ENCODE peak calls at places on chromosomes 4 and X, in six cellular contexts. O is body of pancreas, Q is astrocyte, M is ovary, E is left ventricle myocardium inferior, I is SK-N-SH. H is an unnamed sample. For H3K4me1, the result is how much of the 10 kb centered on the place peaks cover.

GRCh38 chrX:20727447-20727846 is 460.7 kb upstream of the RPS6KA3 start:
- DNase-seq in O (no peak), Q (no peak), M (no peak), E (no peak), I (no peak), H (no peak)

GRCh38 chr4:14879643-14880042 is 122.6 kb upstream of the CPEB2 start:
- DNase-seq in O (no peak), Q (no peak), M (no peak), E (no peak), I (no peak), H (no peak)

GRCh38 chr4:176794151-176794550 is 1.4 kb upstream of the VEGFC start:
- DNase-seq in O (no peak), Q (peak), M (no peak), E (no peak), I (no peak), H (no peak)

GRCh38 chrX:21373001-21373400 is 1.2 kb upstream of the CNKSR2 start:
- DNase-seq in O (no peak), Q (no peak), M (no peak), E (no peak), I (no peak), H (no peak)

GRCh38 chr4:112075129-112075753 is 70.0 kb upstream of the FAM241A start:
- DNase-seq in O (peak), Q (peak), M (no peak), E (no peak), I (peak), H (peak)

GRCh38 chr4:189773909-189774308 is 166.8 kb upstream of the FRG1 start:
- DNase-seq in O (no peak), Q (peak), M (no peak), E (no peak), I (no peak), H (no peak)

GRCh38 chr4:140755811-140756291 is 334 bp downstream of the TBC1D9 start:
- DNase-seq in O (peak), Q (peak), M (peak), E (peak), I (peak), H (peak)

GRCh38 chr4:17578482-17578891 is 1.5 kb downstream of the LAP3 start:
- DNase-seq in O (no peak), Q (no peak), M (no peak), E (no peak), I (no peak), H (no peak)

GRCh38 chr4:52376107-52376704 is 282.9 kb downstream of the USP46 start:
- DNase-seq in O (no peak), Q (peak), M (no peak), E (no peak), I (peak), H (peak)

GRCh38 chrX:99719140-99719539 is 690.9 kb downstream of the PCDH19 start:
- DNase-seq in O (no peak), Q (no peak), M (no peak), E (no peak), I (no peak), H (no peak)

GRCh38 chrX:83186632-83187031 is 321.5 kb upstream of the POU3F4 start:
- DNase-seq in O (no peak), Q (no peak), M (no peak), E (no peak), I (no peak), H (no peak)

GRCh38 chr4:76235915-76236314 is 15.6 kb upstream of the FAM47E start:
- DNase-seq in O (peak), Q (no peak), M (no peak), E (no peak), I (no peak), H (no peak)

GRCh38 chr4:149465941-149466340 is 349.7 kb downstream of the IQCM start:
- DNase-seq in O (no peak), Q (peak), M (no peak), E (no peak), I (no peak), H (no peak)

GRCh38 chrX:148049441-148049840 is 68.3 kb downstream of the FMR1NB start:
- DNase-seq in O (no peak), Q (peak), M (no peak), E (no peak), I (peak), H (peak)

GRCh38 chr4:33626242-33626641 is 2618.1 kb downstream of the ARAP2 start:
- DNase-seq in O (no peak), Q (no peak), M (no peak), E (no peak), I (no peak), H (no peak)

GRCh38 chrX:70336767-70337166 is 46.9 kb downstream of the KIF4A start:
- DNase-seq in O (no peak), Q (no peak), M (no peak), E (no peak), I (no peak), H (no peak)

GRCh38 chr4:37892641-37893040 is 1.8 kb downstream of the TBC1D1 start:
- DNase-seq in O (no peak), Q (no peak), M (no peak), E (no peak), I (no peak), H (no peak)

GRCh38 chrX:72016881-72017783 is 106.5 kb downstream of the NHSL2 start:
- DNase-seq in O (no peak), Q (no peak), M (no peak), E (no peak), I (no peak), H (no peak)

GRCh38 chr4:108512615-108513505 is 107.5 kb upstream of the RPL34 start:
- DNase-seq in O (peak), Q (peak), M (peak), E (peak), I (peak), H (peak)

GRCh38 chrX:69027181-69028005 is 137.9 kb downstream of the PJA1 start:
- DNase-seq in O (no peak), Q (peak), M (no peak), E (no peak), I (no peak), H (no peak)

GRCh38 chr4:110265001-110265400 is 66.6 kb upstream of the ELOVL6 start:
- DNase-seq in O (no peak), Q (no peak), M (no peak), E (no peak), I (no peak), H (no peak)

GRCh38 chr4:5045099-5045498 is 6.2 kb upstream of the STK32B start:
- DNase-seq in O (no peak), Q (no peak), M (no peak), E (no peak), I (no peak), H (no peak)

GRCh38 chrX:132216806-132217202 is 2.4 kb downstream of the RAP2C start:
- DNase-seq in O (no peak), Q (peak), M (no peak), E (no peak), I (no peak), H (peak)

GRCh38 chr4:163587867-163588266 is 93.4 kb downstream of the TMA16 start:
- DNase-seq in O (no peak), Q (no peak), M (no peak), E (no peak), I (peak), H (no peak)

GRCh38 chrX:119391279-119391678 is 7.9 kb upstream of the SLC25A43 start:
- DNase-seq in O (peak), Q (no peak), M (no peak), E (no peak), I (peak), H (peak)

GRCh38 chrX:70322784-70323183 is 32.9 kb downstream of the KIF4A start:
- DNase-seq in O (no peak), Q (no peak), M (no peak), E (no peak), I (no peak), H (no peak)

GRCh38 chr4:16196482-16197393 is 29.5 kb downstream of the TAPT1 start:
- DNase-seq in O (no peak), Q (peak), M (no peak), E (no peak), I (no peak), H (peak)

GRCh38 chrX:153662266-153662665 is 11.3 kb downstream of the PNCK start:
- DNase-seq in O (peak), Q (no peak), M (peak), E (peak), I (peak), H (peak)

GRCh38 chr4:124903995-124904722 is 191.6 kb upstream of the ANKRD50 start:
- DNase-seq in O (peak), Q (peak), M (peak), E (peak), I (no peak), H (peak)

GRCh38 chr4:176579233-176579632 is 213.5 kb downstream of the VEGFC start:
- DNase-seq in O (no peak), Q (no peak), M (no peak), E (no peak), I (no peak), H (no peak)

GRCh38 chr4:104451573-104451972 is 43.1 kb downstream of the CXXC4 start:
- DNase-seq in O (peak), Q (peak), M (no peak), E (no peak), I (peak), H (no peak)

GRCh38 chr4:1756079-1756478 is 34.8 kb downstream of the TACC3 start:
- DNase-seq in O (no peak), Q (no peak), M (no peak), E (no peak), I (peak), H (no peak)

GRCh38 chr4:141636771-141637460 is 533 bp downstream of the IL15 start:
- DNase-seq in O (peak), Q (peak), M (peak), E (peak), I (peak), H (no peak)

GRCh38 chr4:139453041-139453370 is 915 bp upstream of the RAB33B start:
- DNase-seq in O (peak), Q (peak), M (no peak), E (no peak), I (no peak), H (peak)

GRCh38 chr4:139453371-139454110 is 380 bp upstream of the RAB33B start:
- DNase-seq in O (peak), Q (peak), M (peak), E (peak), I (peak), H (peak)

GRCh38 chr4:139455187-139455586 is 1.3 kb downstream of the RAB33B start:
- DNase-seq in O (no peak), Q (no peak), M (no peak), E (no peak), I (no peak), H (no peak)

GRCh38 chr4:139454646-139455045 is 725 bp downstream of the RAB33B start:
- DNase-seq in O (no peak), Q (no peak), M (no peak), E (no peak), I (no peak), H (no peak)

DNA sequence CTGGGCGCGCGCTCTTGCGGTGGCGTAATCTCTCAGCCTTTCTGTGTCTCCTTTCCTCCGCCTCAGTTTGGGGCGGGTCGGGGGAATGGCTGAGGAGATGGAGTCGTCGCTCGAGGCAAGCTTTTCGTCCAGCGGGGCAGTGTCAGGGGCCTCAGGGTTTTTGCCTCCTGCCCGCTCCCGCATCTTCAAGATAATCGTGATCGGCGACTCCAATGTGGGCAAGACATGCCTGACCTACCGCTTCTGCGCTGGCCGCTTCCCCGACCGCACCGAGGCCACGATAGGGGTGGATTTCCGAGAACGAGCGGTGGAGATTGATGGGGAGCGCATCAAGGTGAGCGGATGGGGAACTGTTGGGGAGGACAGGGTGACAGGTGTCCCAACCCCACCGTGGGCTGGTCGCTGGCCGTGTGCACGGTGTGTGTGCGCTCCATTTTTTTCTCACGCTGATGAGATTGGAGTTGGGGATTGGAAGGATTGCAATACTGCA is at the start of gene RAB33B:
- DNase-seq in O (no peak), Q (no peak), M (no peak), E (no peak), I (no peak), H (no peak)
- H3K4me1 ChIP-seq in O (under half), Q (under half), M (under half), E (half or more), I (under half), H (under half)

GRCh38 chrX:120559799-120560198 is 963 bp downstream of the CUL4B start:
- DNase-seq in O (no peak), Q (no peak), M (no peak), E (no peak), I (no peak), H (no peak)

GRCh38 chrX:120561634-120562568 is 1.1 kb upstream of the CUL4B start:
- DNase-seq in O (no peak), Q (no peak), M (no peak), E (no peak), I (no peak), H (no peak)

GRCh38 chrX:120562569-120562926 is 1.8 kb upstream of the CUL4B start:
- DNase-seq in O (no peak), Q (no peak), M (peak), E (no peak), I (no peak), H (peak)

GRCh38 chrX:120560842-120561633 is at the start of gene CUL4B:
- DNase-seq in O (peak), Q (peak), M (peak), E (peak), I (peak), H (peak)

GRCh38 chrX:120560405-120560841 is 339 bp downstream of the CUL4B start:
- DNase-seq in O (peak), Q (peak), M (no peak), E (peak), I (no peak), H (no peak)
- H3K4me3 ChIP-seq in O (peak), Q (peak), M (peak), E (peak), I (peak), H (peak)

GRCh38 chr4:184898793-184899192 is 73.0 kb upstream of the ACSL1 start:
- DNase-seq in O (no peak), Q (no peak), M (no peak), E (no peak), I (no peak), H (no peak)

GRCh38 chr4:184900184-184900583 is 74.4 kb upstream of the ACSL1 start:
- DNase-seq in O (no peak), Q (no peak), M (no peak), E (no peak), I (no peak), H (no peak)

GRCh38 chr4:184899261-184900134 is 73.7 kb upstream of the ACSL1 start:
- DNase-seq in O (peak), Q (no peak), M (no peak), E (peak), I (no peak), H (no peak)

GRCh38 chr4:184896868-184897715 is 71.3 kb upstream of the ACSL1 start:
- DNase-seq in O (no peak), Q (no peak), M (no peak), E (peak), I (no peak), H (no peak)

GRCh38 chr4:184897807-184898388 is 72.1 kb upstream of the ACSL1 start:
- DNase-seq in O (no peak), Q (no peak), M (no peak), E (no peak), I (no peak), H (no peak)
- H3K4me1 ChIP-seq in O (under half), Q (under half), M (under half), E (under half), I (under half), H (under half)

GRCh38 chr4:8893227-8893623 is 21.6 kb upstream of the HMX1 start:
- DNase-seq in O (no peak), Q (no peak), M (no peak), E (no peak), I (no peak), H (no peak)

GRCh38 chr4:8893624-8894423 is 22.2 kb upstream of the HMX1 start:
- DNase-seq in O (no peak), Q (no peak), M (no peak), E (no peak), I (no peak), H (no peak)

GRCh38 chr4:8892556-8893226 is 21.1 kb upstream of the HMX1 start:
- DNase-seq in O (no peak), Q (no peak), M (no peak), E (no peak), I (peak), H (no peak)

GRCh38 chr4:8891255-8891645 is 19.6 kb upstream of the HMX1 start:
- DNase-seq in O (no peak), Q (no peak), M (no peak), E (no peak), I (no peak), H (no peak)

DNA sequence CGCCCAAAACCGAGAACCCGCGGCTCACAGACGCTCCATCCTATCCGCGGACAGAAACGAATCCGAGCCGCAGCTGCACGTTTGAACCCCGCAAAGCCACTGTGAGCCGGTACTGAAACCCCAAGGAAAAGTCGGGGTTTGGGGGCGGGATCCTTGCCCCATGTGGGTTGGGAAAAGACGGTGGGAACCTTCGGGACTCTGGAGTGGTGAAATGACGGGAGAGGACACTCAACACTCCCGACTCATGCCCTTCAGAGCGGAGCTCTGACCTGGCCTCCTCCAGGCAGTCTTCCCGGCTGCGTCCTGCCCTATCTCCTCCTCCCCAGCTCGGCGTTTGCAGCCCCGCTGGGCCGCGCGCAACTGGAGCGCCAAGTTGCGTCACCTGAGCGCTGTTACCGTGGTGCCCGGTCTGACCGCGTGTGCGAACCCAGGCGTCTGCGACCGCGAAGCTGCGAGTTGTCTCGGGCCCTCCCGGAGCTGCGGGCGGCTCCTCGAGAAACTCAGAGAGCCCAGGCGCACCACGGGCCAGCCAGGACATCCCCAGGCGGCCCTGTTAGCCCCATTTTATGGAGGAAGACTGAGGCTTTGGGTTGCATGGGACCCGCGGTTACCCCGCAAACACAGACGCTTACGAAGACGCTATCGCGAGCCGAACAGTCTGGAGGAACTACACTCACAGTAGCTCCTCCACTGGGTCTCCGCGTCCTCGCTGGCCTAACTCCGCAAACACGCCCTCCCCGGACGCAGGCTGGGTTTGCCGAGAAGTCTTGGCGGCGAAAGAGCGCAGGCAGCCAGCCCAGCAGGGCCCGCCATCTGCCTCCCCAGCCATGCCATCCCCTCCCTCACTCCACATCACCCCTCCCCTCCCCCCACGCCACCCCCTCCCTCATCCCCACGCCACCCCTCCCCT is 20.3 kb upstream of the HMX1 start:
- DNase-seq in O (no peak), Q (no peak), M (no peak), E (no peak), I (peak), H (no peak)
- H3K4me3 ChIP-seq in O (no peak), Q (no peak), M (no peak), E (no peak), I (no peak), H (no peak)

H was measured in HAP-1.